ENCODE peak calls at places on chromosomes 13 and 19, in six cellular contexts. One of them, this sample, is unnamed.

GRCh38 chr19:342801-343421 is 1.7 kb downstream of the MIER2 start:
- DNase-seq in GM12865: no peak
- DNase-seq in kidney glomerular epithelial cell: no peak
- DNase-seq in cardiac muscle cell: peak; percentile 91
- DNase-seq in H7: no peak
- DNase-seq in stimulated activated CD8-positive, alpha-beta memory T cell treated with anti-CD3 and anti-CD28 coated beads, Interleukin-15, amount 100 ng/mL, for 24 hours: no peak
- DNase-seq in this sample: peak; percentile 87

GRCh38 chr19:46748325-46749109 is 2.3 kb upstream of the STRN4 start:
- DNase-seq in stimulated activated CD8-positive, alpha-beta memory T cell treated with anti-CD3 and anti-CD28 coated beads, Interleukin-15, amount 100 ng/mL, for 24 hours: peak; percentile 65
- DNase-seq in GM12865: peak; percentile 81
- DNase-seq in kidney glomerular epithelial cell: peak; percentile 64
- DNase-seq in cardiac muscle cell: peak; percentile 78
- DNase-seq in H7: peak; percentile 82
- DNase-seq in this sample: no peak

GRCh38 chr19:20640023-20640422 is 21.3 kb downstream of the ZNF626 start:
- DNase-seq in stimulated activated CD8-positive, alpha-beta memory T cell treated with anti-CD3 and anti-CD28 coated beads, Interleukin-15, amount 100 ng/mL, for 24 hours: no peak
- DNase-seq in GM12865: no peak
- DNase-seq in cardiac muscle cell: no peak
- DNase-seq in kidney glomerular epithelial cell: no peak
- DNase-seq in H7: no peak
- DNase-seq in this sample: no peak

GRCh38 chr13:37148501-37148900 is 43.0 kb upstream of the CSNK1A1L start:
- DNase-seq in H7: no peak
- DNase-seq in cardiac muscle cell: no peak
- DNase-seq in kidney glomerular epithelial cell: no peak
- DNase-seq in GM12865: no peak
- DNase-seq in stimulated activated CD8-positive, alpha-beta memory T cell treated with anti-CD3 and anti-CD28 coated beads, Interleukin-15, amount 100 ng/mL, for 24 hours: no peak
- DNase-seq in this sample: no peak

GRCh38 chr13:114222461-114222968 is 12.2 kb upstream of the CDC16 start:
- DNase-seq in stimulated activated CD8-positive, alpha-beta memory T cell treated with anti-CD3 and anti-CD28 coated beads, Interleukin-15, amount 100 ng/mL, for 24 hours: no peak
- DNase-seq in GM12865: peak; percentile 18
- DNase-seq in H7: no peak
- DNase-seq in kidney glomerular epithelial cell: no peak
- DNase-seq in cardiac muscle cell: peak; percentile 75
- DNase-seq in this sample: no peak

GRCh38 chr13:76711515-76712182 is 174.6 kb downstream of the KCTD12 start:
- DNase-seq in cardiac muscle cell: peak; percentile 98
- DNase-seq in H7: no peak
- DNase-seq in GM12865: no peak
- DNase-seq in kidney glomerular epithelial cell: no peak
- DNase-seq in stimulated activated CD8-positive, alpha-beta memory T cell treated with anti-CD3 and anti-CD28 coated beads, Interleukin-15, amount 100 ng/mL, for 24 hours: no peak
- DNase-seq in this sample: peak; percentile 68

GRCh38 chr13:49530452-49530851 is 34.7 kb downstream of the PHF11 start:
- DNase-seq in GM12865: peak; percentile 72
- DNase-seq in kidney glomerular epithelial cell: no peak
- DNase-seq in stimulated activated CD8-positive, alpha-beta memory T cell treated with anti-CD3 and anti-CD28 coated beads, Interleukin-15, amount 100 ng/mL, for 24 hours: no peak
- DNase-seq in cardiac muscle cell: no peak
- DNase-seq in H7: no peak
- DNase-seq in this sample: no peak

GRCh38 chr19:34416021-34416545 is 11.9 kb downstream of the PDCD2L start:
- DNase-seq in GM12865: no peak
- DNase-seq in H7: no peak
- DNase-seq in cardiac muscle cell: no peak
- DNase-seq in kidney glomerular epithelial cell: no peak
- DNase-seq in stimulated activated CD8-positive, alpha-beta memory T cell treated with anti-CD3 and anti-CD28 coated beads, Interleukin-15, amount 100 ng/mL, for 24 hours: no peak
- DNase-seq in this sample: no peak

GRCh38 chr13:80006940-80007339 is 334.0 kb downstream of the SPRY2 start:
- DNase-seq in kidney glomerular epithelial cell: no peak
- DNase-seq in GM12865: no peak
- DNase-seq in stimulated activated CD8-positive, alpha-beta memory T cell treated with anti-CD3 and anti-CD28 coated beads, Interleukin-15, amount 100 ng/mL, for 24 hours: no peak
- DNase-seq in H7: no peak
- DNase-seq in cardiac muscle cell: no peak
- DNase-seq in this sample: no peak

GRCh38 chr19:6970478-6970877 is 50.8 kb downstream of the MBD3L2B start:
- DNase-seq in GM12865: peak; percentile 19
- DNase-seq in cardiac muscle cell: no peak
- DNase-seq in stimulated activated CD8-positive, alpha-beta memory T cell treated with anti-CD3 and anti-CD28 coated beads, Interleukin-15, amount 100 ng/mL, for 24 hours: no peak
- DNase-seq in kidney glomerular epithelial cell: no peak
- DNase-seq in H7: no peak
- DNase-seq in this sample: no peak

GRCh38 chr13:106596287-106596937 is 28.5 kb upstream of the ARGLU1 start:
- DNase-seq in kidney glomerular epithelial cell: no peak
- DNase-seq in H7: no peak
- DNase-seq in stimulated activated CD8-positive, alpha-beta memory T cell treated with anti-CD3 and anti-CD28 coated beads, Interleukin-15, amount 100 ng/mL, for 24 hours: no peak
- DNase-seq in GM12865: no peak
- DNase-seq in cardiac muscle cell: peak; percentile 29
- DNase-seq in this sample: no peak

GRCh38 chr13:111187879-111188643 is 73.0 kb downstream of the ARHGEF7 start:
- DNase-seq in cardiac muscle cell: peak; percentile 47
- DNase-seq in GM12865: peak; percentile 42
- DNase-seq in H7: no peak
- DNase-seq in kidney glomerular epithelial cell: peak; percentile 33
- DNase-seq in stimulated activated CD8-positive, alpha-beta memory T cell treated with anti-CD3 and anti-CD28 coated beads, Interleukin-15, amount 100 ng/mL, for 24 hours: no peak
- DNase-seq in this sample: no peak

GRCh38 chr19:56106397-56106849 is 14.7 kb downstream of the ZNF787 start:
- DNase-seq in H7: peak; percentile 56
- DNase-seq in cardiac muscle cell: no peak
- DNase-seq in kidney glomerular epithelial cell: no peak
- DNase-seq in GM12865: no peak
- DNase-seq in stimulated activated CD8-positive, alpha-beta memory T cell treated with anti-CD3 and anti-CD28 coated beads, Interleukin-15, amount 100 ng/mL, for 24 hours: no peak
- DNase-seq in this sample: no peak

GRCh38 chr19:10390652-10391286 is 10.4 kb upstream of the TYK2 start:
- DNase-seq in GM12865: peak; percentile 88
- DNase-seq in H7: peak; percentile 93
- DNase-seq in kidney glomerular epithelial cell: no peak
- DNase-seq in stimulated activated CD8-positive, alpha-beta memory T cell treated with anti-CD3 and anti-CD28 coated beads, Interleukin-15, amount 100 ng/mL, for 24 hours: peak; percentile 29
- DNase-seq in cardiac muscle cell: peak; percentile 81
- DNase-seq in this sample: peak; percentile 75

GRCh38 chr13:37364024-37364423 is 234.5 kb downstream of the POSTN start:
- DNase-seq in GM12865: no peak
- DNase-seq in cardiac muscle cell: peak; percentile 64
- DNase-seq in H7: no peak
- DNase-seq in kidney glomerular epithelial cell: no peak
- DNase-seq in stimulated activated CD8-positive, alpha-beta memory T cell treated with anti-CD3 and anti-CD28 coated beads, Interleukin-15, amount 100 ng/mL, for 24 hours: no peak
- DNase-seq in this sample: no peak

GRCh38 chr13:85709072-85709471 is 90.1 kb downstream of the SLITRK6 start:
- DNase-seq in GM12865: no peak
- DNase-seq in kidney glomerular epithelial cell: no peak
- DNase-seq in H7: no peak
- DNase-seq in stimulated activated CD8-positive, alpha-beta memory T cell treated with anti-CD3 and anti-CD28 coated beads, Interleukin-15, amount 100 ng/mL, for 24 hours: no peak
- DNase-seq in cardiac muscle cell: peak; percentile 1
- DNase-seq in this sample: no peak

GRCh38 chr19:57016076-57016475 is 103.7 kb upstream of the USP29 start:
- DNase-seq in H7: no peak
- DNase-seq in GM12865: no peak
- DNase-seq in kidney glomerular epithelial cell: no peak
- DNase-seq in stimulated activated CD8-positive, alpha-beta memory T cell treated with anti-CD3 and anti-CD28 coated beads, Interleukin-15, amount 100 ng/mL, for 24 hours: no peak
- DNase-seq in cardiac muscle cell: no peak
- DNase-seq in this sample: no peak